ENCODE peak calls at places on chromosomes 3 and 15, in four cellular contexts. One of them, this sample, is unnamed.

GRCh38 chr3:120093923-120094775 is at the start of gene GSK3B:
- DNase-seq in suprapubic skin: peak; percentile 90
- DNase-seq in HCT116: peak; percentile 99
- DNase-seq in heart left ventricle: peak; percentile 83
- DNase-seq in this sample: peak; percentile 20

GRCh38 chr15:45306105-45306504 is 54.1 kb downstream of the SLC28A2 start:
- DNase-seq in suprapubic skin: no peak
- DNase-seq in HCT116: no peak
- DNase-seq in heart left ventricle: no peak
- DNase-seq in this sample: no peak

GRCh38 chr15:63554337-63554927 is 42.8 kb upstream of the FBXL22 start:
- DNase-seq in suprapubic skin: no peak
- DNase-seq in HCT116: no peak
- DNase-seq in heart left ventricle: no peak
- DNase-seq in this sample: no peak

GRCh38 chr15:78997981-78998499 is 53.2 kb upstream of the CTSH start:
- DNase-seq in suprapubic skin: no peak
- DNase-seq in HCT116: no peak
- DNase-seq in heart left ventricle: no peak
- DNase-seq in this sample: no peak

GRCh38 chr3:128382221-128382807 is 84.4 kb downstream of the DNAJB8 start:
- DNase-seq in suprapubic skin: no peak
- DNase-seq in HCT116: no peak
- DNase-seq in heart left ventricle: peak; percentile 74
- DNase-seq in this sample: no peak

GRCh38 chr15:83010709-83011270 is 649 bp downstream of the C15orf40 start:
- DNase-seq in suprapubic skin: no peak
- DNase-seq in HCT116: peak; percentile 61
- DNase-seq in heart left ventricle: peak; percentile 77
- DNase-seq in this sample: peak; percentile 42

GRCh38 chr15:89002281-89002761 is 85.9 kb upstream of the ABHD2 start:
- DNase-seq in suprapubic skin: peak; percentile 49
- DNase-seq in HCT116: no peak
- DNase-seq in heart left ventricle: peak; percentile 56
- DNase-seq in this sample: no peak

GRCh38 chr15:34693053-34693744 is 61.6 kb downstream of the GJD2 start:
- DNase-seq in suprapubic skin: no peak
- DNase-seq in HCT116: no peak
- DNase-seq in heart left ventricle: no peak
- DNase-seq in this sample: no peak

GRCh38 chr3:11910971-11911531 is 64.4 kb upstream of the TAMM41 start:
- DNase-seq in suprapubic skin: no peak
- DNase-seq in HCT116: no peak
- DNase-seq in heart left ventricle: no peak
- DNase-seq in this sample: no peak

GRCh38 chr15:64163662-64164362 is 990 bp upstream of the PPIB start:
- DNase-seq in suprapubic skin: no peak
- DNase-seq in HCT116: no peak
- DNase-seq in heart left ventricle: peak; percentile 52
- DNase-seq in this sample: no peak

GRCh38 chr3:4343258-4343657 is 40.1 kb downstream of the SETMAR start:
- DNase-seq in suprapubic skin: no peak
- DNase-seq in HCT116: no peak
- DNase-seq in heart left ventricle: no peak
- DNase-seq in this sample: no peak

GRCh38 chr3:81301230-81301629 is 460.2 kb downstream of the GBE1 start:
- DNase-seq in suprapubic skin: no peak
- DNase-seq in HCT116: no peak
- DNase-seq in heart left ventricle: no peak
- DNase-seq in this sample: no peak

GRCh38 chr3:136819784-136820640 is 1.1 kb downstream of the SLC35G2 start:
- DNase-seq in suprapubic skin: peak; percentile 79
- DNase-seq in HCT116: no peak
- DNase-seq in heart left ventricle: peak; percentile 52
- DNase-seq in this sample: no peak

GRCh38 chr3:4271834-4272233 is 31.3 kb upstream of the SETMAR start:
- DNase-seq in suprapubic skin: no peak
- DNase-seq in HCT116: peak; percentile 19
- DNase-seq in heart left ventricle: no peak
- DNase-seq in this sample: peak; percentile 18

GRCh38 chr3:135618123-135618522 is 347.4 kb upstream of the PPP2R3A start:
- DNase-seq in suprapubic skin: no peak
- DNase-seq in HCT116: no peak
- DNase-seq in heart left ventricle: no peak
- DNase-seq in this sample: no peak

GRCh38 chr3:171064461-171064860 is 37.9 kb upstream of the SLC2A2 start:
- DNase-seq in suprapubic skin: no peak
- DNase-seq in HCT116: no peak
- DNase-seq in heart left ventricle: no peak
- DNase-seq in this sample: no peak

GRCh38 chr3:63519426-63519825 is 133.0 kb upstream of the SNTN start:
- DNase-seq in suprapubic skin: no peak
- DNase-seq in HCT116: no peak
- DNase-seq in heart left ventricle: no peak
- DNase-seq in this sample: no peak

GRCh38 chr3:124887177-124887995 is at the start of gene ITGB5:
- DNase-seq in suprapubic skin: peak; percentile 91
- DNase-seq in HCT116: peak; percentile 29
- DNase-seq in heart left ventricle: peak; percentile 85
- DNase-seq in this sample: peak; percentile 60
- TF ChIP-seq POLR2A in suprapubic skin: no peak
- TF ChIP-seq POLR2A in HCT116: peak; percentile 15
- TF ChIP-seq POLR2A in heart left ventricle: no peak
- TF ChIP-seq POLR2A in this sample: peak; percentile 61

GRCh38 chr3:126474498-126475410 is 937 bp downstream of the ZXDC start:
- DNase-seq in suprapubic skin: no peak
- DNase-seq in HCT116: peak; percentile 16
- DNase-seq in heart left ventricle: peak; percentile 66
- DNase-seq in this sample: peak; percentile 40

GRCh38 chr3:126476166-126476975 is 680 bp upstream of the ZXDC start:
- DNase-seq in suprapubic skin: peak; percentile 86
- DNase-seq in HCT116: peak; percentile 54
- DNase-seq in heart left ventricle: no peak
- DNase-seq in this sample: peak; percentile 68

GRCh38 chr3:126476976-126477330 is 1.3 kb upstream of the ZXDC start:
- DNase-seq in suprapubic skin: no peak
- DNase-seq in HCT116: no peak
- DNase-seq in heart left ventricle: peak; percentile 17
- DNase-seq in this sample: no peak

GRCh38 chr3:126473292-126474168 is 2.2 kb downstream of the ZXDC start:
- DNase-seq in suprapubic skin: no peak
- DNase-seq in HCT116: no peak
- DNase-seq in heart left ventricle: peak; percentile 12
- DNase-seq in this sample: no peak

DNA sequence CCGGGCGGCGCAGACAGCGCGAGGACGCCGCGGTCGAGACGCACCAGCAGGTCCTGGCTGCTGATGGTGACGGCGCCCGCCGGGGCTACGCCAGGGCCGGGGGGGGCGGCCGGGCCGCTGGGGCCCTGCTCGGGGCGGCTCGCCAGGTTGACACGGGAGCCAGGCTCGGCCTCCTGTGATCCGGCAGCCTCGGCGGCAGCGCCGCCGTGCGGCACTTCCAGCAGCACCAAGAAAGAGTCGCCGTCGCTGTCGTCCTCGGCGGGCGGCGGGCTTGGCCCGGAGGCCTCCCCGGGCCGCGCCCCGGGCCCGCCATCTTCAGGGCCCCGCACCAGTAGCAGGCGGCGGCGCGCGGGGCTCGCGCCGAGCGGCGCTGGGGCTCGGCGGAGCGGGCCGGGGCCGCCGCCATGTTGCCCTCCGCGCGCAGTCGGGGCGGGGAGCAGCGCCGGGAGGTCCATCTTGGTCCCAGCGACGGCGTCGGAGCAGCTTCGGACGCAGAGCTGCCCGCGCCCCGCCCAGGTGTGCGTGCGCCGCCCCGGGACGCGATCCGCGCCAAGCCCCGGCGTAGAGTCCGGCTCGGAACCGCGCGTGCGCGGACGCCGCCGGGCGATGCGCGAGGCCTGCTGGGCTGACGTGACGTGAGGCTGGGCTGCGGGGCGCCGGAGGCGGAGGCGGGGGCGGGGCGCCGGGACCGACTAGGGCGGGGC is at the start of gene ZXDC:
- DNase-seq in suprapubic skin: peak; percentile 95
- DNase-seq in HCT116: peak; percentile 85
- DNase-seq in heart left ventricle: peak; percentile 97
- DNase-seq in this sample: peak; percentile 100
- TF ChIP-seq POLR2A in suprapubic skin: peak; percentile 81
- TF ChIP-seq POLR2A in HCT116: peak; percentile 63
- TF ChIP-seq POLR2A in heart left ventricle: no peak
- TF ChIP-seq POLR2A in this sample: peak; percentile 92

GRCh38 chr3:49025793-49026520 is 3.2 kb downstream of the IMPDH2 start:
- DNase-seq in suprapubic skin: no peak
- DNase-seq in HCT116: no peak
- DNase-seq in heart left ventricle: no peak
- DNase-seq in this sample: no peak
- TF ChIP-seq POLR2A in suprapubic skin: no peak
- TF ChIP-seq POLR2A in HCT116: peak; percentile 22
- TF ChIP-seq POLR2A in heart left ventricle: no peak
- TF ChIP-seq POLR2A in this sample: no peak

DNA sequence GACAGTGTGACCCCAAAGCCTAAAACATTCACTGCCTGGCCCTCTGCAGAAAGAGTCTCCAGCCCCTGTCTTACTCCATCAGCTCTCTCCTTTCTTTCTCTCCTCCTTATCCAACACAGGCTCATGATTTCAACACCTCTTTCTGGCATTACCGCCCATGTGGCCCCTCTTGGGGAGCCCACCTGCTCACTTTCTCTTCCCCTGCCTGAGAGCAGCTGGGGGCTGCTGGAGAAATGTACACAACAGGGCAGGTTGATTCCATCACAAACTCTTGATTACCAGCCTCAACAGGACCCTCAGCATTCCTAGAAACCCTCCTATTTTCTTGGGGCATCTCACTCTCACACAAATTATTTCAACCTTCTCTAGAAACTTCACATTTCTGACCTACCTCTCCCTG is 98.3 kb downstream of the ABHD5 start:
- DNase-seq in suprapubic skin: no peak
- DNase-seq in HCT116: no peak
- DNase-seq in heart left ventricle: no peak
- DNase-seq in this sample: no peak
- TF ChIP-seq POLR2A in suprapubic skin: no peak
- TF ChIP-seq POLR2A in HCT116: no peak
- TF ChIP-seq POLR2A in heart left ventricle: no peak
- TF ChIP-seq POLR2A in this sample: no peak